ENCODE peak calls at places on chromosomes 4 and X, in seven cellular contexts. U, X, A, M, P, H and L are unnamed samples.

GRCh38 chrX:155148724-155149537 is 67.3 kb upstream of the VBP1 start:
- DNase-seq in P (no peak), H (no peak), U (no peak), M (peak), A (peak), X (peak), L (no peak)

GRCh38 chr4:3681191-3681590 is 85.0 kb upstream of the ADRA2C start:
- DNase-seq in M (no peak), H (no peak), U (no peak), X (no peak), P (no peak), A (no peak), L (no peak)

GRCh38 chr4:7067147-7067522 is 729 bp downstream of the GRPEL1 start:
- DNase-seq in M (peak), U (no peak), X (peak), H (peak), A (no peak), P (no peak), L (no peak)

GRCh38 chrX:79369871-79370270 is 2.7 kb upstream of the ITM2A start:
- DNase-seq in X (no peak), M (no peak), H (no peak), U (no peak), P (no peak), A (no peak), L (no peak)

GRCh38 chr4:141660880-141661279 is 24.5 kb downstream of the IL15 start:
- DNase-seq in X (no peak), A (no peak), M (no peak), P (no peak), U (no peak), H (no peak), L (no peak)

GRCh38 chrX:9928083-9928482 is 39.1 kb upstream of the CLDN34 start:
- DNase-seq in X (no peak), U (peak), H (no peak), P (no peak), A (no peak), M (no peak), L (no peak)

GRCh38 chr4:119498520-119498919 is 130.1 kb downstream of the PDE5A start:
- DNase-seq in H (peak), X (peak), M (peak), A (no peak), U (no peak), P (no peak), L (no peak)

GRCh38 chr4:163681208-163681821 is 186.8 kb downstream of the TMA16 start:
- DNase-seq in M (peak), X (peak), H (no peak), U (peak), A (peak), P (no peak), L (no peak)

GRCh38 chr4:3321295-3321889 is 28.6 kb downstream of the RGS12 start:
- DNase-seq in A (no peak), P (no peak), H (peak), X (peak), U (no peak), M (peak), L (no peak)

GRCh38 chr4:42878868-42879267 is 13.6 kb upstream of the GRXCR1 start:
- DNase-seq in P (no peak), U (no peak), X (no peak), A (no peak), M (no peak), H (no peak), L (no peak)

GRCh38 chrX:20718592-20718991 is 451.9 kb upstream of the RPS6KA3 start:
- DNase-seq in U (peak), A (no peak), M (no peak), H (no peak), X (no peak), P (no peak), L (no peak)

GRCh38 chr4:158826882-158827281 is 58.1 kb downstream of the FNIP2 start:
- DNase-seq in M (no peak), P (no peak), X (no peak), H (no peak), A (no peak), U (no peak), L (no peak)

GRCh38 chr4:20248155-20248558 is 3.5 kb upstream of the SLIT2 start:
- DNase-seq in P (no peak), M (peak), U (no peak), A (peak), X (peak), H (no peak), L (no peak)

GRCh38 chr4:818106-818921 is 7.6 kb downstream of the CPLX1 start:
- DNase-seq in U (no peak), P (no peak), X (no peak), A (no peak), H (no peak), M (no peak), L (no peak)

GRCh38 chr4:7854697-7855370 is 84.8 kb downstream of the AFAP1 start:
- DNase-seq in X (no peak), M (no peak), H (no peak), P (peak), A (no peak), U (no peak), L (peak)

GRCh38 chrX:19827088-19827487 is 60.3 kb downstream of the SH3KBP1 start:
- DNase-seq in M (no peak), P (no peak), H (no peak), X (no peak), U (no peak), A (no peak), L (no peak)

GRCh38 chrX:87805829-87806490 is 288.4 kb downstream of the KLHL4 start:
- DNase-seq in P (no peak), H (no peak), M (peak), A (no peak), U (no peak), X (peak), L (no peak)

GRCh38 chr4:145453163-145453520 is 28.5 kb upstream of the SMAD1 start:
- DNase-seq in P (no peak), U (no peak), H (no peak), A (no peak), M (no peak), X (no peak), L (no peak)